ENCODE peak calls at places on chromosomes 4 and X, in seven cellular contexts. I is mesenchymal stem cell, W is H1, Z is mesendoderm, X is H9, O is neuronal stem cell, K is trophoblast cell. U is an unnamed sample.
A peak's percentile ranks its signal among the peaks of the same experiment; 100 is the strongest.

GRCh38 chr4:41624765-41625164 is 86.8 kb downstream of the LIMCH1 start:
- DNase-seq in I (no peak), W (no peak), Z (no peak), X (no peak), O (no peak), K (no peak), U (no peak)

GRCh38 chr4:184459413-184459812 is 14.9 kb downstream of the IRF2 start:
- DNase-seq in I (peak; percentile 62), W (no peak), Z (no peak), X (no peak), O (no peak), K (no peak), U (peak; percentile 77)

GRCh38 chr4:158161561-158162354 is 11.1 kb downstream of the GASK1B start:
- DNase-seq in I (peak; percentile 93), W (no peak), Z (peak; percentile 52), X (no peak), O (no peak), K (peak; percentile 78), U (peak; percentile 79)

GRCh38 chrX:23554304-23554703 is 113.0 kb upstream of the PRDX4 start:
- DNase-seq in I (peak; percentile 38), W (no peak), Z (peak; percentile 36), X (no peak), O (peak; percentile 11), K (no peak), U (peak; percentile 50)

GRCh38 chrX:97525981-97526380 is 642.3 kb downstream of the RPA4 start:
- DNase-seq in I (no peak), W (no peak), Z (no peak), X (no peak), O (no peak), K (peak; percentile 40), U (no peak)

GRCh38 chrX:136588060-136588459 is 56.0 kb downstream of the VGLL1 start:
- DNase-seq in I (no peak), W (no peak), Z (no peak), X (no peak), O (no peak), K (peak; percentile 19), U (no peak)

GRCh38 chr4:154464654-154465053 is 26.9 kb downstream of the DCHS2 start:
- DNase-seq in I (no peak), W (no peak), Z (no peak), X (no peak), O (no peak), K (no peak), U (no peak)

GRCh38 chrX:47722260-47722659 is 63.3 kb upstream of the UXT start:
- DNase-seq in I (no peak), W (no peak), Z (no peak), X (no peak), O (no peak), K (no peak), U (no peak)

GRCh38 chrX:128714425-128714824 is 662.2 kb upstream of the ACTRT1 start:
- DNase-seq in I (no peak), W (no peak), Z (no peak), X (no peak), O (no peak), K (no peak), U (no peak)

GRCh38 chr4:109658871-109659410 is 44.3 kb downstream of the CASP6 start:
- DNase-seq in I (peak; percentile 6), W (no peak), Z (no peak), X (no peak), O (no peak), K (no peak), U (peak; percentile 6)

GRCh38 chr4:169274033-169274432 is 3.3 kb upstream of the SH3RF1 start:
- DNase-seq in I (no peak), W (no peak), Z (no peak), X (no peak), O (no peak), K (no peak), U (no peak)

GRCh38 chr4:56132835-56133234 is 184.1 kb downstream of the CEP135 start:
- DNase-seq in I (no peak), W (no peak), Z (no peak), X (no peak), O (no peak), K (no peak), U (no peak)

GRCh38 chr4:153788419-153789276 is at the start of gene SFRP2:
- DNase-seq in I (peak; percentile 35), W (peak; percentile 56), Z (peak; percentile 91), X (peak; percentile 92), O (peak; percentile 93), K (no peak), U (no peak)

GRCh38 chr4:176354884-176355283 is 35.1 kb downstream of the SPCS3 start:
- DNase-seq in I (no peak), W (no peak), Z (peak; percentile 36), X (no peak), O (no peak), K (no peak), U (no peak)

GRCh38 chr4:176350671-176351070 is 30.9 kb downstream of the SPCS3 start:
- DNase-seq in I (no peak), W (no peak), Z (no peak), X (no peak), O (no peak), K (no peak), U (no peak)
- H2AK5ac ChIP-seq in I (no peak overlapping the region), W (no peak overlapping the region), Z (no peak overlapping the region), X (no peak overlapping the region), O (no peak overlapping the region), K (no peak overlapping the region), U (no peak overlapping the region)

DNA sequence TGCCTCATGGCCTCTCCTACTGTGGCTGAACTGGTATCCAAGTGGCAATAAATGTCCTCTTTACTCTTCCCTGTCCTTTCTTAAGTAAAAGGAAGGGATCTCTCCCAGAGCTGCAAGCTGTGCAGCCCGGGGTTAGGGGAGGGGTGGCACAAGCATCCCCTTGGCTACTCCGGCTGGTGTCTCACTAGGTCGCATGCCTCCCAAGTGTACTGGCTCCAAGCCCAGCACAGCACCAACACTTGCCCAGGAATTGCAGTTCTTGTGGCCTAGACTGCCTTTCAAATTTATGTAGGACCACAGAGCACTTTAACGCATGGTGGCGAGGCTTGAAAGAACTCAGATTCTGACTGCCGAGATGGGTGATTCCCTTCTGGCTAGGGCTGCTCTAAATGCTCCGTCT is 44.8 kb upstream of the MED14 start:
- DNase-seq in I (no peak), W (no peak), Z (no peak), X (no peak), O (no peak), K (no peak), U (no peak)
- H4K8ac ChIP-seq in I (no peak overlapping the region), W (no peak overlapping the region), Z (no peak overlapping the region), X (no peak overlapping the region), O (no peak overlapping the region), K (no peak overlapping the region), U (no peak overlapping the region)

GRCh38 chrX:123236868-123237267 is 52.8 kb downstream of the GRIA3 start:
- DNase-seq in I (no peak), W (no peak), Z (peak; percentile 38), X (no peak), O (no peak), K (no peak), U (no peak)

GRCh38 chrX:123237271-123237670 is 53.2 kb downstream of the GRIA3 start:
- DNase-seq in I (no peak), W (no peak), Z (no peak), X (no peak), O (no peak), K (no peak), U (no peak)
- H2AK5ac ChIP-seq in I (no peak overlapping the region), W (no peak overlapping the region), Z (no peak overlapping the region), X (no peak overlapping the region), O (no peak overlapping the region), K (no peak overlapping the region), U (no peak overlapping the region)

DNA sequence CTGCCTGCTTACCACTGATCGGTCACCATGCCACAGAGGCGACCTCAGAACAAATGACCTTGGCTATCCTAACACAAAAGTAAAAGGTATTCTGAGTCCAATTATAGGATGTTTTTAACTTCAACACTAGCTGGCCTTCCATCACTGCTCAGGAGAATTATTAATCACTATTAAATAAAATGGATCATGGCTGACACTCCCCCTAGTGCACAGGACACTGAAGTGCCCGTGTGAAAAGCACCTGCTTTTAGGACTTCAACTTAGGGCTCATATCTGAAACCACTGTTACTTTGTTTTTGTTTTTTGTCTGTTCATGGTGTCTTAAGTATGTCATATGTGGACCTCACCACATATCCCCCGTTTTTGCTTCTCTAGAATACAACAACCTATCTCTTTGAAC is 33.9 kb downstream of the STX18 start:
- DNase-seq in I (no peak), W (no peak), Z (no peak), X (no peak), O (no peak), K (no peak), U (no peak)
- H4K8ac ChIP-seq in I (no peak overlapping the region), W (no peak overlapping the region), Z (no peak overlapping the region), X (no peak overlapping the region), O (no peak overlapping the region), K (no peak overlapping the region), U (no peak overlapping the region)

DNA sequence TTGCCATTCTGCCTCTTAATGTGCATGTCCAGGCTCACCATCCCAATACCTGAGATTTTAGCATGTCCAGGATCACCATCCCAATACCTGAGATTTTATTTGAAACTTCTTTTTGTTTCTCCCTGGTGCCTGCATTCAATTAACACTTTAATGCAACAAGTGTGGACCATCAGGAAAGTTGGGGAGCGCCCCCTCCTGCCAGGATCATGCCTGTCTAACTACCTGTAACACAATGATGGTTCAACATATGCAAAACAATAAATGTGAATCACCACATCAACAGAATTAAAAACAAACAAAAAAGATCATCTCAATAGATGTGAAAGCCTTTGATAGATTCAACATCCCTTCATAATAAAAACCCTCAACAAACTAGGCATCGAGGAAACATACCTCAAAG is 1359.5 kb upstream of the DIAPH2 start:
- DNase-seq in I (no peak), W (no peak), Z (peak; percentile 6), X (no peak), O (no peak), K (no peak), U (no peak)
- H2AK5ac ChIP-seq in I (no peak overlapping the region), W (no peak overlapping the region), Z (no peak overlapping the region), X (no peak overlapping the region), O (no peak overlapping the region), K (no peak overlapping the region), U (no peak overlapping the region)